ENCODE peak calls at places on chromosomes 7 and 10, in four cellular contexts. Z is HepG2, W is K562, R is GM12878. P is an unnamed sample.

GRCh38 chr7:41881313-41882130 is 178.6 kb upstream of the INHBA start:
- DNase-seq in W (no peak), R (peak), Z (no peak), P (no peak)

GRCh38 chr7:51327287-51327717 is 10.7 kb upstream of the COBL start:
- DNase-seq in W (no peak), R (no peak), Z (no peak), P (no peak)

GRCh38 chr10:102175415-102175814 is 23.2 kb downstream of the NOLC1 start:
- DNase-seq in Z (no peak), W (no peak), R (no peak), P (no peak)

GRCh38 chr10:90561666-90562065 is 296.2 kb downstream of the HTR7 start:
- DNase-seq in Z (no peak), W (no peak), R (no peak), P (no peak)

GRCh38 chr7:66257481-66257880 is 52.3 kb downstream of the TPST1 start:
- DNase-seq in W (no peak), R (no peak), Z (no peak), P (no peak)

GRCh38 chr10:33413093-33413442 is 78.6 kb upstream of the NRP1 start:
- DNase-seq in R (no peak), Z (no peak), W (no peak), P (no peak)

GRCh38 chr10:3485287-3485686 is 299.7 kb downstream of the KLF6 start:
- DNase-seq in Z (no peak), R (peak), W (no peak), P (no peak)

GRCh38 chr7:1513657-1514095 is 9.5 kb upstream of the INTS1 start:
- DNase-seq in Z (no peak), W (no peak), R (no peak), P (no peak)

GRCh38 chr7:45160374-45160773 is 2.8 kb downstream of the RAMP3 start:
- DNase-seq in R (peak), W (no peak), Z (no peak), P (no peak)

GRCh38 chr7:96093435-96093834 is 228.5 kb downstream of the SLC25A13 start:
- DNase-seq in R (no peak), W (no peak), Z (no peak), P (no peak)

GRCh38 chr7:55477781-55478374 is 94.4 kb downstream of the VOPP1 start:
- DNase-seq in W (no peak), Z (no peak), R (no peak), P (no peak)
- TF ChIP-seq SP1 in W (no peak), Z (no peak), R (no peak), P (no peak)

DNA sequence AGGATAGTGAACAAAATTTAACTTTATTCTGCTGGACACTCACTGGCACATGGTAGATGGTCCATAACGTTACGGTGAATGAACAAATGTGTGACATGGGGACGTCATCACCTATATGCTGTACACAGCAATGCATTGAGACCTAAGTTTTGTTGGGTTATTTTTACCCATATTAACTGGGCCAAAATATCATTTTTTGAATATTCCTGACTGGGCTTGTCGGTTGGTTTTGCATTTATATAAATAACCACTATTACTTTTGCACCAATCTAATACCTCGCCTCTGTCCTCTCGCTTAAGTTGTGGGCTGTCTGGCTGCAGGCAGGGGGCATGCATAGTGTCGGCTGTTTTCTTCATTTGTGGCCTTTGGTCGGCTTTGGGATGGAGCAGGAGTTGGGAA is 161.7 kb downstream of the USP6NL start:
- DNase-seq in Z (no peak), R (no peak), W (no peak), P (no peak)
- TF ChIP-seq FOXK2 in Z (no peak), R (no peak), W (no peak), P (no peak)

DNA sequence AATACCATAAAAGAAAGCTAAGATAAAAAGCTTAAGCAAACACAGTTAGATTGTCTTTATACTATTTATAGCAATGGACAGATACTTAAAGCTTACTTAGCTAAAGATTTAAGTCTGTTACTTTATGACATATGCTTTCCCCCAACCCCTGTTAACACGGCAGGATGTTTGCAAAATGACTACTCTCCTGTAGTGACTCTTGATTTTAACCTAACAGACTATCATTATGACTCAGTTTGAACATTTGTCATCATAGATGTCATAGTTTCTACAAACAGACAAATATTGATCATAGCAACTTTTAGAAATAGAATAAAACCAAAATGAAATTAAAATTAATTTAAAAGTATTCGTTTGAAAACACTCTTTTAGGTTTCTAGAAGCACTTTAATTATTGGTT is 7.8 kb upstream of the COMMD3 start:
- DNase-seq in R (peak), W (no peak), Z (no peak), P (peak)
- TF ChIP-seq SP1 in R (no peak), W (no peak), Z (no peak), P (no peak)

GRCh38 chr10:124639646-124640045 is 104.5 kb downstream of the FAM53B start:
- DNase-seq in W (no peak), R (no peak), Z (no peak), P (no peak)

GRCh38 chr10:124640056-124640455 is 104.1 kb downstream of the FAM53B start:
- DNase-seq in W (no peak), R (no peak), Z (no peak), P (no peak)

GRCh38 chr10:124639206-124639605 is 105.0 kb downstream of the FAM53B start:
- DNase-seq in R (no peak), Z (no peak), W (no peak), P (no peak)

GRCh38 chr10:124641282-124642075 is 102.7 kb downstream of the FAM53B start:
- DNase-seq in W (peak), Z (no peak), R (peak), P (no peak)

GRCh38 chr10:124640538-124641231 is 103.5 kb downstream of the FAM53B start:
- DNase-seq in Z (no peak), R (peak), W (peak), P (no peak)
- TF ChIP-seq FOXK2 in Z (no peak), R (no peak), W (no peak), P (no peak)

P was measured in HEK293T.